ENCODE peak calls at places on chromosome 11, in six cellular contexts. S is tibial nerve, F is ovary, M is esophagus squamous epithelium, T is HCT116, G is uterus. X is an unnamed sample.
A peak's percentile ranks its signal among the peaks of the same experiment; 100 is the strongest.

GRCh38 chr11:119062779-119063178 is 4.8 kb upstream of the VPS11 start:
- DNase-seq in F (peak; percentile 60), G (no peak), M (no peak), S (no peak), T (no peak), X (no peak)

GRCh38 chr11:12220305-12220704 is 109.9 kb downstream of the MICAL2 start:
- DNase-seq in F (peak; percentile 84), G (peak; percentile 78), M (no peak), S (no peak), T (no peak), X (no peak)

GRCh38 chr11:8329961-8330361 is 66.3 kb upstream of the LMO1 start:
- DNase-seq in F (no peak), M (no peak), T (no peak), S (no peak), G (no peak), X (no peak)

GRCh38 chr11:112834277-112834755 is 126.9 kb upstream of the NCAM1 start:
- DNase-seq in F (no peak), S (no peak), T (no peak), G (no peak), M (no peak), X (no peak)

GRCh38 chr11:41613321-41613720 is 153.9 kb upstream of the LRRC4C start:
- DNase-seq in F (no peak), T (no peak), M (no peak), S (no peak), G (no peak), X (no peak)

GRCh38 chr11:10051868-10052586 is 242.0 kb downstream of the SBF2 start:
- DNase-seq in G (no peak), F (no peak), M (no peak), S (no peak), T (no peak), X (no peak)

GRCh38 chr11:130514851-130515250 is 66.4 kb downstream of the ADAMTS15 start:
- DNase-seq in T (no peak), M (no peak), G (no peak), S (no peak), F (no peak), X (no peak)

GRCh38 chr11:133945087-133945974 is 11.4 kb downstream of the IGSF9B start:
- DNase-seq in M (no peak), F (no peak), G (peak; percentile 73), T (no peak), S (no peak), X (peak; percentile 30)

GRCh38 chr11:7511405-7511804 is 2.4 kb upstream of the PPFIBP2 start:
- DNase-seq in T (no peak), M (no peak), F (peak; percentile 60), S (peak; percentile 66), G (peak; percentile 31), X (peak; percentile 69)

GRCh38 chr11:109075976-109076375 is 346.0 kb upstream of the C11orf87 start:
- DNase-seq in T (no peak), M (no peak), S (no peak), F (no peak), G (no peak), X (no peak)

GRCh38 chr11:63508009-63508408 is 2.1 kb downstream of the LGALS12 start:
- DNase-seq in G (no peak), M (no peak), T (peak; percentile 28), F (no peak), S (no peak), X (no peak)

GRCh38 chr11:115612331-115612730 is 108.1 kb upstream of the CADM1 start:
- DNase-seq in S (no peak), G (no peak), T (no peak), F (no peak), M (no peak), X (no peak)

GRCh38 chr11:12149672-12150225 is 39.4 kb downstream of the MICAL2 start:
- DNase-seq in G (no peak), F (no peak), T (no peak), M (no peak), S (no peak), X (no peak)

GRCh38 chr11:11845551-11845950 is 3.8 kb downstream of the USP47 start:
- DNase-seq in F (no peak), S (no peak), M (no peak), G (no peak), T (no peak), X (no peak)

GRCh38 chr11:106424111-106424510 is 346.6 kb downstream of the AASDHPPT start:
- DNase-seq in F (no peak), S (no peak), T (no peak), M (no peak), G (no peak), X (no peak)

GRCh38 chr11:2376751-2377451 is at the start of gene CD81:
- DNase-seq in F (peak; percentile 82), T (no peak), G (peak; percentile 50), M (no peak), S (peak; percentile 45), X (peak; percentile 75)

GRCh38 chr11:78170874-78171549 is 17.4 kb downstream of the KCTD21 start:
- DNase-seq in M (no peak), T (no peak), S (no peak), F (no peak), G (no peak), X (no peak)

GRCh38 chr11:95505927-95506426 is 275.0 kb upstream of the SESN3 start:
- DNase-seq in S (no peak), G (no peak), T (no peak), M (no peak), F (no peak), X (no peak)

GRCh38 chr11:17413414-17414316 is 25.2 kb upstream of the KCNJ11 start:
- DNase-seq in F (no peak), T (no peak), G (no peak), M (no peak), S (no peak), X (no peak)

GRCh38 chr11:118699508-118700220 is 20.2 kb upstream of the TREH start:
- DNase-seq in S (no peak), F (no peak), G (no peak), T (no peak), M (no peak), X (peak; percentile 54)

GRCh38 chr11:59865031-59865430 is 1.3 kb downstream of the TCN1 start:
- DNase-seq in S (no peak), T (peak; percentile 48), F (no peak), M (no peak), G (no peak), X (no peak)

GRCh38 chr11:127693686-127694085 is 693.1 kb upstream of the KIRREL3 start:
- DNase-seq in G (no peak), S (no peak), T (no peak), M (no peak), F (no peak), X (no peak)

GRCh38 chr11:10314199-10315072 is 9.6 kb downstream of the ADM start:
- DNase-seq in G (no peak), F (no peak), S (no peak), T (no peak), M (no peak), X (peak; percentile 57)

GRCh38 chr11:132844956-132845355 is 687.3 kb downstream of the OPCML start:
- DNase-seq in M (no peak), T (no peak), S (no peak), G (no peak), F (no peak), X (no peak)

GRCh38 chr11:83159901-83160865 is 3.3 kb downstream of the PCF11 start:
- DNase-seq in T (no peak), F (no peak), M (no peak), G (no peak), S (no peak), X (no peak)
- TF ChIP-seq POLR2A in T (no peak), F (no peak), M (no peak), G (no peak), S (no peak), X (no peak)

GRCh38 chr11:74278103-74278502 is 33.3 kb downstream of the P4HA3 start:
- DNase-seq in M (no peak), G (no peak), T (no peak), F (no peak), S (no peak), X (no peak)
- H3K4me1 ChIP-seq in M (no peaks in the 10 kb centered on the region), G (no peaks in the 10 kb centered on the region), T (no peaks in the 10 kb centered on the region), F (peaks cover 2% of the 10 kb centered on the region), S (no peaks in the 10 kb centered on the region), X (no peaks in the 10 kb centered on the region)

DNA sequence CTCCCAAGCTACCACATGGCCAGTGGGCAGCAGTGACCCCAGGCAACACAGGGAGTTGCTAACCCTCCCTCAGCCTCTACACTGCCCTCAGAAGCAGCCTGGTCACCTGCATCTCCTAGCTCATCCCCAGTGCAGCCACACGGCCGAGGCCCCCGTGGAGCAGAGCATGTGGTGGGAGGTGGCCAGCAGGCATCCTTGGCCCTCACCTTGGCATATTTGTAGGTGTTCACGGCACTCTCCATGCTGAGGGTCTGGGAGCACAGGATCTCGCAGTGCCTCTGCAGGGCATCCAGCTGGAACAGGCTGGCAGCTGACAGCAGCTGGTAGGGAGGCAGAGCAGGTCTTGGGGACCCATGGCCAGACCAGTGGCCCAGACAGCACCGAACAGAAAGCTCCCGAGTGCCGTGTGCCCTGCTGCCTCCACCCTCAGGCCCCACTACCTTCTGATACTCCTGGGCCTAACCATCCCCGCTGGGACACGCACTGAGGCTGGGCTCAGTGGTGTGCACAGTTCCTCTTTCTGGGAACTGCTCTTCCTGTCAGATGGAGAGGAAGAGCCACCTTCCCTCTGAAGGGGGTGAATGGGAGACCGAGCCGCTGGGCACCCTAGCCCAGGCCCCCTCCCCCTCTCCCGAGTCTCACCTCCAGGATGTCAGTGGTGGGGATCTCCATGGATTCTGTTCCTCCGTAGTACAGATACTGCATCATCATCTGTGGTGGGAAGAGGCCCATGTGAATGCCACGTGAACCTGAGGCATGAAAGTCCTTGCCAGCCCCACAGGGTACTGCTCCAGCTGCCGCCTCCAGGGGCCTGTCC is 48.8 kb downstream of the NAT10 start:
- DNase-seq in M (no peak), G (no peak), F (no peak), S (no peak), T (no peak), X (no peak)
- TF ChIP-seq POLR2A in M (no peak), G (no peak), F (no peak), S (no peak), T (no peak), X (no peak)

DNA sequence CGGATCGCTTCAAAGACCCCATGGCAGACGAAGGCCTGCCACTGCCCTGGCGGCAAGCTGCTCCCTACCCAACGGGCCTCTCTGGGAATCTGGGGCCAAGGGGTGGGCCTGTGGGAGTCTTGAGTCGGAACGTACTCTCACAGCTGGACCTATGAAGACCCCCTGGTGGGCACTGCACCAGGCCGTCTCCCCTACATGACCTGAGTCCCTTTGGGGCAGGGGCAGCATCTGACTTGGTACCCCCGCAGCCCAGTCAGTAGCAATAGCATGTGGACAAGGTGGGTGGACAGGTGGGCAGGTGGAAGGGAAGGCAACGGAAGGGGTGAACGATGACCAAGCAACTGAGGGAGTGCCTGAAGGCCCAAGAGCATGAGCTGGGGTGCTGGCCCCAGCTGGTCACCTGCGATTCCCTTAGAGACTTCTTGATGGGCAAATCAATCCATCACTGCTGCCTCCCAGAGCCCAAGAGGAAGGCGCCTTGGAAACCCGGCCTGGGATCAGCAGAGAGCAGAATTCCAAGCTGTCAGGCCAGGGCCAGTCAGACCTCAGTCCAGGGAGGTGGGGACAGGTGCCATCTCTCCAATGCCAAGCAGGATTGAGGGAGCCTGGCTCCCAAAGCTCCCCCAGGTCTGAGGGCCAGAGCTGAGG is 35.3 kb downstream of the ARAP1 start:
- DNase-seq in G (no peak), F (no peak), T (no peak), M (no peak), S (no peak), X (no peak)
- H3K4me1 ChIP-seq in G (no peaks in the 10 kb centered on the region), F (peaks cover 26% of the 10 kb centered on the region), T (peaks cover 4% of the 10 kb centered on the region), M (peaks cover 35% of the 10 kb centered on the region), S (peaks cover 94% of the 10 kb centered on the region), X (peaks cover 21% of the 10 kb centered on the region)

DNA sequence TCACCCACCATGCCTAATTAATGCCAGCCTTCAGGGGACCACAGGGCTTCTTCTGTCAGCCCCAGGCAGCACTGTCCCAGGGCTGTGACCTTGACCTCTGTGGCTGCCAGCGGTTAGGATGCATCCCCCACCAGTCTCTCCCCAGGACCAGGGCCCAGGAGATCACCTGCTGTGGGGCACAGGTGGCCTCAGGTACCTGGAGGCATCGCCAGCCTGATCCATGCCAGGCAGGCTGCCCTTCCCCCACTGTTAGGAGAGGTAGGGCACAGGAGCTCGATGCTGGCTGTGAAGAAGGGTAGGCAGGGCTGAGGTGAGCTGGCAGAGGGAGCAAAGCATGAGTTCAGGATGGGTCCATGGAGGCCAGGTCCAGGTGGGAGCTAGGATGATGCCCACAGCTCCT is 16.7 kb upstream of the MDK start:
- DNase-seq in F (no peak), G (no peak), S (no peak), T (no peak), M (no peak), X (no peak)
- TF ChIP-seq POLR2A in F (no peak), G (no peak), S (no peak), T (no peak), M (no peak), X (no peak)